ENCODE peak calls at places on chromosomes 1 and 21, in eight cellular contexts. One of them, this sample, is unnamed. For H3K9me3, the result is how much of the 10 kb centered on the place peaks cover.

GRCh38 chr1:104264506-104264905 is 514.8 kb downstream of the AMY1C start:
- DNase-seq in H9: no peak
- DNase-seq in CD4-positive, alpha-beta T cell: no peak
- DNase-seq in SK-N-SH: peak
- DNase-seq in upper lobe of left lung: no peak
- DNase-seq in heart left ventricle: no peak
- DNase-seq in neuronal stem cell: no peak
- DNase-seq in right lobe of liver: no peak
- DNase-seq in this sample: no peak

GRCh38 chr1:240888039-240888786 is 276.3 kb upstream of the GREM2 start:
- DNase-seq in right lobe of liver: peak
- DNase-seq in neuronal stem cell: peak
- DNase-seq in upper lobe of left lung: peak
- DNase-seq in H9: peak
- DNase-seq in CD4-positive, alpha-beta T cell: no peak
- DNase-seq in SK-N-SH: peak
- DNase-seq in heart left ventricle: no peak
- DNase-seq in this sample: no peak

GRCh38 chr1:202189919-202190715 is 3.5 kb upstream of the LGR6 start:
- DNase-seq in heart left ventricle: no peak
- DNase-seq in CD4-positive, alpha-beta T cell: no peak
- DNase-seq in neuronal stem cell: no peak
- DNase-seq in upper lobe of left lung: no peak
- DNase-seq in SK-N-SH: no peak
- DNase-seq in H9: peak
- DNase-seq in right lobe of liver: no peak
- DNase-seq in this sample: no peak

GRCh38 chr1:162391790-162392563 is 10.4 kb downstream of the C1orf226 start:
- DNase-seq in H9: no peak
- DNase-seq in SK-N-SH: peak
- DNase-seq in right lobe of liver: no peak
- DNase-seq in upper lobe of left lung: peak
- DNase-seq in heart left ventricle: no peak
- DNase-seq in neuronal stem cell: peak
- DNase-seq in CD4-positive, alpha-beta T cell: no peak
- DNase-seq in this sample: no peak

GRCh38 chr1:208219659-208220282 is 24.4 kb downstream of the PLXNA2 start:
- DNase-seq in H9: no peak
- DNase-seq in CD4-positive, alpha-beta T cell: no peak
- DNase-seq in right lobe of liver: peak
- DNase-seq in upper lobe of left lung: peak
- DNase-seq in heart left ventricle: peak
- DNase-seq in SK-N-SH: no peak
- DNase-seq in neuronal stem cell: no peak
- DNase-seq in this sample: no peak

GRCh38 chr1:3578906-3579305 is 32.4 kb downstream of the MEGF6 start:
- DNase-seq in SK-N-SH: no peak
- DNase-seq in H9: no peak
- DNase-seq in upper lobe of left lung: no peak
- DNase-seq in right lobe of liver: no peak
- DNase-seq in CD4-positive, alpha-beta T cell: no peak
- DNase-seq in heart left ventricle: no peak
- DNase-seq in neuronal stem cell: no peak
- DNase-seq in this sample: no peak

GRCh38 chr1:180793451-180793850 is 119.2 kb upstream of the KIAA1614 start:
- DNase-seq in right lobe of liver: no peak
- DNase-seq in heart left ventricle: no peak
- DNase-seq in SK-N-SH: no peak
- DNase-seq in neuronal stem cell: no peak
- DNase-seq in H9: no peak
- DNase-seq in upper lobe of left lung: no peak
- DNase-seq in CD4-positive, alpha-beta T cell: no peak
- DNase-seq in this sample: no peak

GRCh38 chr1:24437631-24438396 is 22.2 kb downstream of the NIPAL3 start:
- DNase-seq in SK-N-SH: no peak
- DNase-seq in CD4-positive, alpha-beta T cell: no peak
- DNase-seq in neuronal stem cell: no peak
- DNase-seq in right lobe of liver: no peak
- DNase-seq in H9: peak
- DNase-seq in upper lobe of left lung: no peak
- DNase-seq in heart left ventricle: no peak
- DNase-seq in this sample: no peak

GRCh38 chr21:18499761-18500376 is 96.3 kb upstream of the TMPRSS15 start:
- DNase-seq in heart left ventricle: peak
- DNase-seq in SK-N-SH: peak
- DNase-seq in H9: no peak
- DNase-seq in CD4-positive, alpha-beta T cell: no peak
- DNase-seq in right lobe of liver: no peak
- DNase-seq in neuronal stem cell: peak
- DNase-seq in upper lobe of left lung: peak
- DNase-seq in this sample: peak

GRCh38 chr1:214957330-214958137 is 125.0 kb upstream of the KCNK2 start:
- DNase-seq in right lobe of liver: no peak
- DNase-seq in CD4-positive, alpha-beta T cell: no peak
- DNase-seq in neuronal stem cell: no peak
- DNase-seq in upper lobe of left lung: no peak
- DNase-seq in heart left ventricle: no peak
- DNase-seq in H9: no peak
- DNase-seq in SK-N-SH: no peak
- DNase-seq in this sample: no peak

GRCh38 chr1:44264143-44264542 is 50.9 kb downstream of the DMAP1 start:
- DNase-seq in H9: no peak
- DNase-seq in upper lobe of left lung: no peak
- DNase-seq in right lobe of liver: no peak
- DNase-seq in CD4-positive, alpha-beta T cell: no peak
- DNase-seq in heart left ventricle: no peak
- DNase-seq in SK-N-SH: no peak
- DNase-seq in neuronal stem cell: no peak
- DNase-seq in this sample: no peak

GRCh38 chr1:201419737-201420607 is 1.6 kb downstream of the TNNI1 start:
- DNase-seq in CD4-positive, alpha-beta T cell: no peak
- DNase-seq in neuronal stem cell: no peak
- DNase-seq in H9: no peak
- DNase-seq in right lobe of liver: no peak
- DNase-seq in heart left ventricle: peak
- DNase-seq in upper lobe of left lung: no peak
- DNase-seq in SK-N-SH: no peak
- DNase-seq in this sample: no peak

GRCh38 chr1:233972951-233973635 is 68.6 kb downstream of the SLC35F3 start:
- DNase-seq in neuronal stem cell: no peak
- DNase-seq in SK-N-SH: peak
- DNase-seq in upper lobe of left lung: no peak
- DNase-seq in heart left ventricle: no peak
- DNase-seq in H9: no peak
- DNase-seq in right lobe of liver: no peak
- DNase-seq in CD4-positive, alpha-beta T cell: no peak
- DNase-seq in this sample: no peak

GRCh38 chr21:37435120-37435519 is 68.5 kb downstream of the DYRK1A start:
- DNase-seq in CD4-positive, alpha-beta T cell: no peak
- DNase-seq in heart left ventricle: peak
- DNase-seq in right lobe of liver: no peak
- DNase-seq in neuronal stem cell: peak
- DNase-seq in upper lobe of left lung: peak
- DNase-seq in SK-N-SH: peak
- DNase-seq in H9: peak
- DNase-seq in this sample: no peak

GRCh38 chr21:27953328-27954045 is 986.6 kb upstream of the ADAMTS5 start:
- DNase-seq in SK-N-SH: no peak
- DNase-seq in upper lobe of left lung: no peak
- DNase-seq in heart left ventricle: no peak
- DNase-seq in H9: no peak
- DNase-seq in neuronal stem cell: no peak
- DNase-seq in right lobe of liver: no peak
- DNase-seq in CD4-positive, alpha-beta T cell: no peak
- DNase-seq in this sample: no peak

GRCh38 chr1:19512545-19512944 is 27.2 kb upstream of the CAPZB start:
- DNase-seq in upper lobe of left lung: no peak
- DNase-seq in neuronal stem cell: no peak
- DNase-seq in H9: no peak
- DNase-seq in heart left ventricle: no peak
- DNase-seq in CD4-positive, alpha-beta T cell: no peak
- DNase-seq in right lobe of liver: no peak
- DNase-seq in SK-N-SH: no peak
- DNase-seq in this sample: no peak

GRCh38 chr1:115456441-115456961 is 118.5 kb upstream of the NGF start:
- DNase-seq in CD4-positive, alpha-beta T cell: no peak
- DNase-seq in SK-N-SH: no peak
- DNase-seq in heart left ventricle: no peak
- DNase-seq in H9: no peak
- DNase-seq in right lobe of liver: no peak
- DNase-seq in upper lobe of left lung: no peak
- DNase-seq in neuronal stem cell: no peak
- DNase-seq in this sample: no peak

GRCh38 chr21:39125752-39126485 is 57.3 kb downstream of the PSMG1 start:
- DNase-seq in CD4-positive, alpha-beta T cell: no peak
- DNase-seq in right lobe of liver: no peak
- DNase-seq in neuronal stem cell: peak
- DNase-seq in SK-N-SH: peak
- DNase-seq in upper lobe of left lung: peak
- DNase-seq in H9: peak
- DNase-seq in heart left ventricle: peak
- DNase-seq in this sample: no peak

GRCh38 chr1:76336951-76337371 is 262.4 kb downstream of the ST6GALNAC3 start:
- DNase-seq in CD4-positive, alpha-beta T cell: no peak
- DNase-seq in heart left ventricle: peak
- DNase-seq in neuronal stem cell: no peak
- DNase-seq in SK-N-SH: peak
- DNase-seq in H9: peak
- DNase-seq in right lobe of liver: no peak
- DNase-seq in upper lobe of left lung: peak
- DNase-seq in this sample: no peak

GRCh38 chr1:61952675-61953074 is 210.4 kb downstream of the PATJ start:
- DNase-seq in upper lobe of left lung: no peak
- DNase-seq in neuronal stem cell: no peak
- DNase-seq in right lobe of liver: no peak
- DNase-seq in CD4-positive, alpha-beta T cell: no peak
- DNase-seq in SK-N-SH: no peak
- DNase-seq in heart left ventricle: no peak
- DNase-seq in H9: no peak
- DNase-seq in this sample: no peak

GRCh38 chr1:181101581-181102226 is 13.2 kb downstream of the IER5 start:
- DNase-seq in SK-N-SH: no peak
- DNase-seq in upper lobe of left lung: no peak
- DNase-seq in right lobe of liver: no peak
- DNase-seq in neuronal stem cell: no peak
- DNase-seq in heart left ventricle: no peak
- DNase-seq in H9: peak
- DNase-seq in CD4-positive, alpha-beta T cell: no peak
- DNase-seq in this sample: no peak

GRCh38 chr1:44696789-44697188 is 22.3 kb downstream of the ARMH1 start:
- DNase-seq in SK-N-SH: no peak
- DNase-seq in CD4-positive, alpha-beta T cell: no peak
- DNase-seq in right lobe of liver: no peak
- DNase-seq in H9: no peak
- DNase-seq in neuronal stem cell: no peak
- DNase-seq in heart left ventricle: no peak
- DNase-seq in upper lobe of left lung: peak
- DNase-seq in this sample: no peak

GRCh38 chr1:26537951-26538352 is 8.4 kb downstream of the RPS6KA1 start:
- DNase-seq in H9: peak
- DNase-seq in SK-N-SH: no peak
- DNase-seq in upper lobe of left lung: peak
- DNase-seq in right lobe of liver: peak
- DNase-seq in neuronal stem cell: no peak
- DNase-seq in CD4-positive, alpha-beta T cell: no peak
- DNase-seq in heart left ventricle: no peak
- DNase-seq in this sample: no peak

DNA sequence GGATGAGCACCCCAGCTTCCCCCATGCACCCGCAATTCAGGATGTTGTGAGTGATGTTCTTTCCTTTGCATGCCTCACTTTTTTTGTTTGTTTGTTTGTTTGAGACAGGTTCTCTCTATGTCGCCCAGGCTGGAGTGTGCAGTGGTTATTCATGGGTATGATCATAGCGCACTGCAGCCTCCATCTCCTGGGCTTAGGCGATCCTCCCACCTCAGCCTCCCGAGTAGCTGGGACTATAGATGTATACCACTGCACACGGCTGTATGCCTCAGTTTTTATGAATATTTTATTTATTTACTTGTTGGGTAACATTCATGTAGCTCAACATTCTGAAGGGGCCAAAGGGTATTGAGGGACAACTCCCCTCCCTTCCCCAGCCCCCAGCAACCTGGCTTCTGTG is 54.8 kb downstream of the H3-3A start:
- DNase-seq in heart left ventricle: no peak
- DNase-seq in H9: no peak
- DNase-seq in upper lobe of left lung: no peak
- DNase-seq in neuronal stem cell: no peak
- DNase-seq in SK-N-SH: no peak
- DNase-seq in CD4-positive, alpha-beta T cell: no peak
- DNase-seq in right lobe of liver: no peak
- DNase-seq in this sample: no peak
- H3K9me3 ChIP-seq in heart left ventricle: under half
- H3K9me3 ChIP-seq in H9: under half
- H3K9me3 ChIP-seq in upper lobe of left lung: under half
- H3K9me3 ChIP-seq in neuronal stem cell: under half
- H3K9me3 ChIP-seq in SK-N-SH: under half
- H3K9me3 ChIP-seq in CD4-positive, alpha-beta T cell: under half
- H3K9me3 ChIP-seq in right lobe of liver: under half
- H3K9me3 ChIP-seq in this sample: under half

GRCh38 chr1:145688328-145688727 is 18.8 kb downstream of the PDZK1 start:
- DNase-seq in neuronal stem cell: no peak
- DNase-seq in SK-N-SH: no peak
- DNase-seq in CD4-positive, alpha-beta T cell: no peak
- DNase-seq in H9: no peak
- DNase-seq in upper lobe of left lung: no peak
- DNase-seq in heart left ventricle: no peak
- DNase-seq in right lobe of liver: no peak
- DNase-seq in this sample: no peak
- H3K9me3 ChIP-seq in neuronal stem cell: under half
- H3K9me3 ChIP-seq in SK-N-SH: under half
- H3K9me3 ChIP-seq in CD4-positive, alpha-beta T cell: under half
- H3K9me3 ChIP-seq in H9: under half
- H3K9me3 ChIP-seq in upper lobe of left lung: under half
- H3K9me3 ChIP-seq in heart left ventricle: under half
- H3K9me3 ChIP-seq in right lobe of liver: under half
- H3K9me3 ChIP-seq in this sample: under half

DNA sequence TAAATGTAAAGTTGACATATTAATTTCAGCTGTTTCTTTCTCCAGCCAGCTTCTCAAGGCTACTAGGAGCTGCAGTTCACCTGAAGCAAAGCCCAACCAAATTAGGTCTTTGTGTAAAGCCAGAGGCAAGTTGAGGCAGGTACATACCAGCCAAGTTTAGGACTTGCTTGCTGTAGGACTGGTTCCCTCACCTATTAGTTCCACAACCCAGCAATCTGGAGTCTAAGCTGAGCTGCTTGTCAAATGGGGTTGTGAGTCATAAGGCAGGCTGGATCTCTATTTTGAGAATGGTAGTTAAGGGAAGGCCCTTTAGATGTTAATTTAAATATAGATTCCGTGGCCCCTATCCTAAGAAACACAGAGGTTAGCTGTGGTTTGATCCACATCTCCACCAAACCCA is 7.6 kb upstream of the FLG2 start:
- DNase-seq in SK-N-SH: no peak
- DNase-seq in heart left ventricle: no peak
- DNase-seq in upper lobe of left lung: no peak
- DNase-seq in CD4-positive, alpha-beta T cell: no peak
- DNase-seq in right lobe of liver: no peak
- DNase-seq in H9: no peak
- DNase-seq in neuronal stem cell: no peak
- DNase-seq in this sample: no peak
- H3K9me3 ChIP-seq in SK-N-SH: under half
- H3K9me3 ChIP-seq in heart left ventricle: under half
- H3K9me3 ChIP-seq in upper lobe of left lung: under half
- H3K9me3 ChIP-seq in CD4-positive, alpha-beta T cell: under half
- H3K9me3 ChIP-seq in right lobe of liver: under half
- H3K9me3 ChIP-seq in H9: half or more
- H3K9me3 ChIP-seq in neuronal stem cell: under half
- H3K9me3 ChIP-seq in this sample: under half

GRCh38 chr1:42713293-42713692 is 26.7 kb downstream of the CLDN19 start:
- DNase-seq in SK-N-SH: no peak
- DNase-seq in heart left ventricle: no peak
- DNase-seq in H9: no peak
- DNase-seq in upper lobe of left lung: no peak
- DNase-seq in neuronal stem cell: no peak
- DNase-seq in right lobe of liver: no peak
- DNase-seq in CD4-positive, alpha-beta T cell: no peak
- DNase-seq in this sample: no peak
- H3K9me3 ChIP-seq in SK-N-SH: under half
- H3K9me3 ChIP-seq in heart left ventricle: under half
- H3K9me3 ChIP-seq in H9: under half
- H3K9me3 ChIP-seq in upper lobe of left lung: under half
- H3K9me3 ChIP-seq in neuronal stem cell: under half
- H3K9me3 ChIP-seq in right lobe of liver: under half
- H3K9me3 ChIP-seq in CD4-positive, alpha-beta T cell: under half
- H3K9me3 ChIP-seq in this sample: under half